ENCODE peak calls at places on chromosomes 11 and 22, in four cellular contexts. One of them, this sample, is unnamed.

GRCh38 chr11:114183041-114183511 is 113.1 kb upstream of the NNMT start:
- DNase-seq in H9: no peak
- DNase-seq in psoas muscle: peak; percentile 74
- DNase-seq in upper lobe of left lung: peak; percentile 65
- DNase-seq in this sample: no peak

GRCh38 chr22:49632199-49633009 is 195.3 kb downstream of the BRD1 start:
- DNase-seq in H9: peak; percentile 80
- DNase-seq in psoas muscle: peak; percentile 75
- DNase-seq in upper lobe of left lung: peak; percentile 34
- DNase-seq in this sample: no peak

GRCh38 chr11:124322356-124322755 is 2.4 kb upstream of the OR8D2 start:
- DNase-seq in psoas muscle: no peak
- DNase-seq in upper lobe of left lung: no peak
- DNase-seq in H9: no peak
- DNase-seq in this sample: no peak

GRCh38 chr11:100980156-100980555 is 149.5 kb downstream of the PGR start:
- DNase-seq in upper lobe of left lung: no peak
- DNase-seq in psoas muscle: no peak
- DNase-seq in H9: no peak
- DNase-seq in this sample: no peak

GRCh38 chr11:61635304-61635703 is 44.9 kb upstream of the DAGLA start:
- DNase-seq in psoas muscle: no peak
- DNase-seq in upper lobe of left lung: no peak
- DNase-seq in H9: no peak
- DNase-seq in this sample: no peak

GRCh38 chr11:112885744-112886706 is 75.2 kb upstream of the NCAM1 start:
- DNase-seq in H9: no peak
- DNase-seq in psoas muscle: no peak
- DNase-seq in upper lobe of left lung: no peak
- DNase-seq in this sample: no peak

GRCh38 chr22:37340331-37341262 is 58.3 kb downstream of the CYTH4 start:
- DNase-seq in upper lobe of left lung: no peak
- DNase-seq in H9: peak; percentile 67
- DNase-seq in psoas muscle: no peak
- DNase-seq in this sample: no peak

GRCh38 chr11:122308286-122308685 is 192.3 kb upstream of the BLID start:
- DNase-seq in psoas muscle: no peak
- DNase-seq in H9: no peak
- DNase-seq in upper lobe of left lung: no peak
- DNase-seq in this sample: no peak

GRCh38 chr11:105790021-105790420 is 180.1 kb downstream of the GRIA4 start:
- DNase-seq in psoas muscle: no peak
- DNase-seq in H9: no peak
- DNase-seq in upper lobe of left lung: no peak
- DNase-seq in this sample: no peak

GRCh38 chr11:128367573-128367972 is 219.8 kb downstream of the ETS1 start:
- DNase-seq in H9: no peak
- DNase-seq in upper lobe of left lung: no peak
- DNase-seq in psoas muscle: no peak
- DNase-seq in this sample: no peak

GRCh38 chr22:20205964-20206708 is 55.3 kb upstream of the CCDC188 start:
- DNase-seq in H9: peak; percentile 69
- DNase-seq in upper lobe of left lung: peak; percentile 83
- DNase-seq in psoas muscle: peak; percentile 74
- DNase-seq in this sample: peak; percentile 76

GRCh38 chr11:71094296-71095077 is 157.9 kb downstream of the SHANK2 start:
- DNase-seq in upper lobe of left lung: no peak
- DNase-seq in psoas muscle: no peak
- DNase-seq in H9: no peak
- DNase-seq in this sample: no peak

GRCh38 chr11:47213985-47214564 is 699 bp upstream of the DDB2 start:
- DNase-seq in psoas muscle: peak; percentile 96
- DNase-seq in upper lobe of left lung: peak; percentile 97
- DNase-seq in H9: peak; percentile 94
- DNase-seq in this sample: peak; percentile 96

GRCh38 chr11:47212938-47213337 is 1.8 kb upstream of the DDB2 start:
- DNase-seq in H9: no peak
- DNase-seq in psoas muscle: no peak
- DNase-seq in upper lobe of left lung: peak; percentile 32
- DNase-seq in this sample: no peak

GRCh38 chr11:47220401-47220821 is 5.6 kb downstream of the DDB2 start:
- DNase-seq in psoas muscle: no peak
- DNase-seq in upper lobe of left lung: no peak
- DNase-seq in H9: no peak
- DNase-seq in this sample: no peak

GRCh38 chr11:47215366-47215925 is 672 bp downstream of the DDB2 start:
- DNase-seq in psoas muscle: no peak
- DNase-seq in upper lobe of left lung: no peak
- DNase-seq in H9: no peak
- DNase-seq in this sample: no peak

DNA sequence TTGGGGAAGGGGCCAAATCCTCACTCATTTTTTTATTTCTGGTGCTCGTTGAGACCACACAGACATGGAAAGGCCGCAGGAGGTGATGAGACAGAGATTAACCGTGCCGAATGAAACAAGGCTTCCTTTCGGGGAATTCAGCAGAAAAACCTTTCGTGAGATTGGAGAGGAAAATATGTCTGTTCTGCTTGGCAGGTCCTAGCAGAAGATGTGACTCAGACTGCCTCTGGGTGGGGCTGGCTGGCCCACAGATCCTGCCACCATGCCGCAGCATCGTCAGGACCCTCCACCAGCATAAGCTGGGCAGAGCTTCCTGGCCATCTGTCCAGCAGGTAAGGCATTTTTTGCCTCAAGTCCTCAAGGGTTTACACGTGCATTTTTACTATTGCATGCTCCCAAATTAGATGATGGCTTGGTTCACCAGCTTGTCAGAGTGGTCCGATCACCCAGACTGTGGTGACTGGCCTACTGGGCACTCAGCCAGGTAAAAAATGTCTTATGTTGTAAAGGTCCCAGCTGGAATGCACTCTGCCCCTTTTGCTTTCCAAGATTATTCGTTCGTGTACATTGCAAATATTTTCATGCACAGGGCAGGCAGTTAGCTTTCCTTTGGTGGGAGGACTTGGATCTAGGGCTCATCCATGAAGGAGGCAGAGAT is 1.5 kb downstream of the DDB2 start:
- DNase-seq in psoas muscle: no peak
- DNase-seq in upper lobe of left lung: peak; percentile 48
- DNase-seq in H9: no peak
- DNase-seq in this sample: no peak
- TF ChIP-seq CTCF in psoas muscle: no peak
- TF ChIP-seq CTCF in upper lobe of left lung: no peak
- TF ChIP-seq CTCF in H9: no peak
- TF ChIP-seq CTCF in this sample: no peak

GRCh38 chr22:32701021-32701420 is 100.5 kb upstream of the TIMP3 start:
- DNase-seq in upper lobe of left lung: no peak
- DNase-seq in H9: no peak
- DNase-seq in psoas muscle: no peak
- DNase-seq in this sample: no peak

GRCh38 chr22:32698926-32699619 is 102.4 kb upstream of the TIMP3 start:
- DNase-seq in psoas muscle: peak; percentile 83
- DNase-seq in H9: no peak
- DNase-seq in upper lobe of left lung: no peak
- DNase-seq in this sample: no peak

GRCh38 chr22:32699686-32700085 is 101.8 kb upstream of the TIMP3 start:
- DNase-seq in psoas muscle: no peak
- DNase-seq in upper lobe of left lung: no peak
- DNase-seq in H9: no peak
- DNase-seq in this sample: no peak

GRCh38 chr22:32702421-32702820 is 99.1 kb upstream of the TIMP3 start:
- DNase-seq in upper lobe of left lung: no peak
- DNase-seq in psoas muscle: no peak
- DNase-seq in H9: no peak
- DNase-seq in this sample: no peak

DNA sequence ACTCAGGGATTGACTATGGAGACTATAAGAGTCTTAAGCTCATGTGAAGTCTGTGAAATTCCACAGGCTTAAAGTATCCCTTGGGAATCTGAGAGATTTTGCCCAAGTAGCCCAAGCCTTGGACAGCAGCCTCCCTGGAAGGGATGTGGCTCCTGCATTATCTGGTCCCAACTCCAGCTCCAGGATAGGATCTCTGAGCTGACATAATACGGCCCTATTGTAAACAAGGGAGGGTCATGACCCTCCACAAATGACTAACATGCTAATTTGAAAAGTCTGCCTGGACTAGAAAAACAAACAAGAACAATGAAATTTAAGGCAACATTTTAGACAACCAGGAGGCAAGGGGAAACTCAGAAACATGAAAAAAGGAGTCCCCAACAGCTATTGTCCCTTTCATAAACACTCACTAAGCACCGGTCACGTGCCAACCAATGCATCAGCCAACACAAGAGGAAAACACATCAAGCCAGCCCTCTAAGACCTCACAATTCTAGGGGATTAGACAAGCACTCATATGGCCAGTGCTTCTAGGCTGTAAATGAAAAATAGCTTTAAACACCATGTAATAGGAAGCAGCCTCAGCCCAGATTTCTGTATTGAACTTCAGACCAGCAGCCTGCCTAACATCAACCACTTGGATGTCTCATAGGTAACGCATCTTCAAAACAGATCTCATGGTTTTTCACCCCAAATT is 101.2 kb upstream of the TIMP3 start:
- DNase-seq in psoas muscle: no peak
- DNase-seq in H9: no peak
- DNase-seq in upper lobe of left lung: no peak
- DNase-seq in this sample: no peak
- H3K27ac ChIP-seq in psoas muscle: peak overlapping the region; percentile 39
- H3K27ac ChIP-seq in H9: no peak overlapping the region
- H3K27ac ChIP-seq in upper lobe of left lung: peak overlapping the region; percentile 5
- H3K27ac ChIP-seq in this sample: peak overlapping the region; percentile 75

DNA sequence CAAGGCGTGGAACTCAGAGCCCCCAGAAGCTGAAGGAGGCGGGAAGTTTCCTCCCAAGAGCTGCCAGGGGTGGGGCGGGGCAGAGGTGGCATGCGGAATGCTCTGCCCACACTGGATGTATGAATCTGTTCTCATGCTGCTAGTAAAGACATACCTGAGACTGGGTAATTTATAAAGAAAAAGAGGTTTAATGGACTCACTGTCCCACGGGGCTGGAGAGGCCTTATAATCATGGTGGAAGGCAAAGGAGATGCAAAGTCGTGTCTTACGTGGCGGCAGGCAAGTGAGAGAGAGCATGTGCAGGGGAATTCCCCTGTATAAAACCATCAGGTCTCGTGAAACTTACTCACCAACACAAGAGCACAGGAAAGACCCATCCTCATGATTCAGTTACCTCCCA is 57.6 kb downstream of the SMIM38 start:
- DNase-seq in H9: peak; percentile 2
- DNase-seq in upper lobe of left lung: no peak
- DNase-seq in psoas muscle: no peak
- DNase-seq in this sample: no peak
- TF ChIP-seq CTCF in H9: no peak
- TF ChIP-seq CTCF in upper lobe of left lung: no peak
- TF ChIP-seq CTCF in psoas muscle: no peak
- TF ChIP-seq CTCF in this sample: no peak

DNA sequence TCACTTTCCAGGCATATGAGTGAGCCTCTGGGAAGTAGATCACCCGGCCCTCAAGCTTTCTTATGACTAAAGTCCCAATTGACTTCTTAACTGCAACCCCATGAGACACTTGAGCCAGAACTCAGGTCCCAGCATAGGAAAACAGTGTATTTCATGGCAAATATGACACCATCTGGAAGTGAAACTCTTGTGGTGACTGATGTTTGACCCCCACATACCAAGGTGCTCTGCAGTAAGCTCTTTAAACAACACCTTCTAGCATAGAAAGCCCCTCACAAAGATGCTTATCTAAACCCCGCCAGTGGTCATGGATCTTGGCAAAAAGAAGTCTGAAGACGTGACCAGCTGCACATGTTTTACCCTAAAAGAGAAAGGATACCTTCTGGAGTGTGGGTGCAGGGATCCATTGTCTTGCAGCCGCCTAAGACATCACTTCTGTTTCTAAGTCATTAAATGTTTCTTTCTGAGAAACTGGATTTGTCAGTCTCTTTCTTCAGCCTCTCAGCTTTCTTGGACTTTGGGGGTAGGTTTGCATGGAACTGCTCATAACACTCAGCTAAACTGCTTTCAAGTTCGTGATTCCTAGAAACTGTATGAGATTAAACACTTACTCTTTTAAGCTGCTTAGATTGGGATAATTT is 7.4 kb upstream of the PELI3 start:
- DNase-seq in upper lobe of left lung: no peak
- DNase-seq in psoas muscle: no peak
- DNase-seq in H9: no peak
- DNase-seq in this sample: no peak
- H3K27ac ChIP-seq in upper lobe of left lung: no peak overlapping the region
- H3K27ac ChIP-seq in psoas muscle: no peak overlapping the region
- H3K27ac ChIP-seq in H9: no peak overlapping the region
- H3K27ac ChIP-seq in this sample: no peak overlapping the region

DNA sequence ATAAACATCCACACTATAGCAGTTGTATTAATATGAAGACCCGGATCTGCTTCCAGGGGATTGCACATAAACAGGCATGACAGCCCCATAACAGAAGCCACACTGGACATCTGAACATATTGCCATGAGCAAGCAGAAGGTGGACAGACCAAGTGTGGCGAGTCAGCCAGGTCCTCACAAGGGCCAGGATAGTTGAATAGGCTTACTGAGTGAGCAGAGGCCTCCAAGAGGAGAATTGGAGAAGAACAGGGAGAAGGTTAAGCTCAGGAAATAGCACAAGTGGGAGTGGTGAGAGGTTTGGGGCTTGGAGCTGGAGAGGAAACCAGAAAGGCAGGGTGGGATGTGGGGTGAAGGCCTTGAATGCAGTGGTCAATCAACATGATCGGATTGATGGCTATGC is 10.8 kb downstream of the SLC35C1 start:
- DNase-seq in upper lobe of left lung: no peak
- DNase-seq in H9: peak; percentile 57
- DNase-seq in psoas muscle: no peak
- DNase-seq in this sample: peak; percentile 8
- TF ChIP-seq CTCF in upper lobe of left lung: no peak
- TF ChIP-seq CTCF in H9: peak; percentile 32
- TF ChIP-seq CTCF in psoas muscle: no peak
- TF ChIP-seq CTCF in this sample: no peak

GRCh38 chr11:73317373-73317772 is 9.3 kb downstream of the ARHGEF17 start:
- DNase-seq in psoas muscle: peak; percentile 56
- DNase-seq in H9: no peak
- DNase-seq in upper lobe of left lung: peak; percentile 77
- DNase-seq in this sample: no peak

GRCh38 chr11:73317803-73318202 is 9.7 kb downstream of the ARHGEF17 start:
- DNase-seq in H9: no peak
- DNase-seq in upper lobe of left lung: no peak
- DNase-seq in psoas muscle: peak; percentile 31
- DNase-seq in this sample: no peak

GRCh38 chr11:73320786-73321325 is 12.8 kb downstream of the ARHGEF17 start:
- DNase-seq in upper lobe of left lung: no peak
- DNase-seq in H9: no peak
- DNase-seq in psoas muscle: peak; percentile 35
- DNase-seq in this sample: no peak

GRCh38 chr11:73316422-73316821 is 8.3 kb downstream of the ARHGEF17 start:
- DNase-seq in upper lobe of left lung: no peak
- DNase-seq in H9: no peak
- DNase-seq in psoas muscle: no peak
- DNase-seq in this sample: no peak

GRCh38 chr11:73318501-73319011 is 10.5 kb downstream of the ARHGEF17 start:
- DNase-seq in H9: no peak
- DNase-seq in psoas muscle: peak; percentile 25
- DNase-seq in upper lobe of left lung: peak; percentile 74
- DNase-seq in this sample: no peak
- H3K27ac ChIP-seq in H9: no peak overlapping the region
- H3K27ac ChIP-seq in psoas muscle: no peak overlapping the region
- H3K27ac ChIP-seq in upper lobe of left lung: peak overlapping the region; percentile 75
- H3K27ac ChIP-seq in this sample: no peak overlapping the region